ENCODE peak calls at places on chromosome 19, in five cellular contexts. One of them, this sample, is unnamed.

GRCh38 chr19:51511353-51511752 is 9.8 kb upstream of the SIGLEC12 start:
- DNase-seq in HFF-Myc: no peak
- DNase-seq in cardiac muscle cell: peak
- DNase-seq in pancreas: no peak
- DNase-seq in coronary artery: no peak
- DNase-seq in this sample: no peak

GRCh38 chr19:39307233-39307821 is 11.1 kb downstream of the IFNL1 start:
- DNase-seq in HFF-Myc: no peak
- DNase-seq in cardiac muscle cell: peak
- DNase-seq in pancreas: no peak
- DNase-seq in coronary artery: no peak
- DNase-seq in this sample: no peak

GRCh38 chr19:32519023-32519422 is 62.0 kb upstream of the PDCD5 start:
- DNase-seq in HFF-Myc: no peak
- DNase-seq in cardiac muscle cell: peak
- DNase-seq in pancreas: no peak
- DNase-seq in coronary artery: no peak
- DNase-seq in this sample: no peak

GRCh38 chr19:47255947-47256687 is at the start of gene CCDC9:
- DNase-seq in HFF-Myc: peak
- DNase-seq in cardiac muscle cell: peak
- DNase-seq in pancreas: peak
- DNase-seq in coronary artery: peak
- DNase-seq in this sample: peak

GRCh38 chr19:55158848-55159793 is 1.6 kb upstream of the TNNI3 start:
- DNase-seq in HFF-Myc: no peak
- DNase-seq in cardiac muscle cell: peak
- DNase-seq in pancreas: no peak
- DNase-seq in coronary artery: no peak
- DNase-seq in this sample: no peak

GRCh38 chr19:15466851-15467733 is 2.7 kb upstream of the RASAL3 start:
- DNase-seq in HFF-Myc: peak
- DNase-seq in cardiac muscle cell: peak
- DNase-seq in pancreas: no peak
- DNase-seq in coronary artery: no peak
- DNase-seq in this sample: no peak

GRCh38 chr19:27793128-27793643 is 1419.8 kb downstream of the UQCRFS1 start:
- DNase-seq in HFF-Myc: peak
- DNase-seq in cardiac muscle cell: peak
- DNase-seq in pancreas: peak
- DNase-seq in coronary artery: peak
- DNase-seq in this sample: no peak

GRCh38 chr19:6753178-6754031 is 13.8 kb downstream of the SH2D3A start:
- DNase-seq in HFF-Myc: no peak
- DNase-seq in cardiac muscle cell: peak
- DNase-seq in pancreas: peak
- DNase-seq in coronary artery: peak
- DNase-seq in this sample: no peak

GRCh38 chr19:27777726-27778125 is 1435.2 kb downstream of the UQCRFS1 start:
- DNase-seq in HFF-Myc: no peak
- DNase-seq in cardiac muscle cell: no peak
- DNase-seq in pancreas: no peak
- DNase-seq in coronary artery: no peak
- DNase-seq in this sample: no peak

GRCh38 chr19:17553256-17553655 is 2.2 kb upstream of the COLGALT1 start:
- DNase-seq in HFF-Myc: peak
- DNase-seq in cardiac muscle cell: peak
- DNase-seq in pancreas: peak
- DNase-seq in coronary artery: no peak
- DNase-seq in this sample: peak

DNA sequence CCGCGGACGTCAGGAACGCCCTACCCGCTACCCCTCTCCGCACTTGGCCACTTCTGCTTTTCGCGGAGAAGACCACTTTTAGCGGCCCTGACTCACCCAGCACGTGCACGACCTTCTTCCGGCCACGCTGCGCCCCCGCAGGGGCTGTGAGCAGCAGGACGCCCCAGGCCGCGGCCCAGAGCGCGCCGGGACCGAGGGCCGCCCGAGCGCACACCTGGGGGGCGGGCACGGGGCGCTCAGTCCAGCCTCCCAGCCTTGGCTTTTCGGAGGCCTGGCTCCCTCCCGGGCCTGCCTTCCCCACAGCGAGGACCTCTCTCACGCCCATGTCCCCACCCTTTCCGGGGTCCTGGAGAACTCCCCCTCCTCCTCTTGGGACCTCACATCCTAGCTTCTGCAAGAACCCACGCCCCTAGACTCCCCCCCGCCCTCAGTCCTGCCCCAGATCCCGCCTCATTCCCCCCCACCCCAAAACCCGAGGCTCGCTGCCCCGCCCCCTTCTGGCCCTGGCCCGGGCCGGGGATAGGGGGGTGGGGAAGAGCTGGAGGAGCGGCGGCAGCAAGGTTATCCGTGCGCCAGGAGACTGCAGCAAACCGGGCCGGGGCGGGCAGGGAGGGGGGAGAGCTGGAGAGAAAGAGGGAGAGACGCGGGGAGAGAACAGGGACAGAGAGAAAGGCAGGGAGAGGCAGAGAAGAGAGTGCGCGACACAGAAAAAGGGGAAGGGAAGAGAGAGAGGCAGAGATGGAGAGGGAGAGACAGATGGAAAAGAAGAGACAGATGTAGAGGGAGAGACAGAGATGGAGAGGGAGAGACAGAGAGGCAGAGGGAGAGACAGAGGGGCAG is 11.5 kb downstream of the TM6SF2 start:
- DNase-seq in HFF-Myc: no peak
- DNase-seq in cardiac muscle cell: no peak
- DNase-seq in pancreas: no peak
- DNase-seq in coronary artery: no peak
- DNase-seq in this sample: no peak
- H3K4me3 ChIP-seq in HFF-Myc: peak
- H3K4me3 ChIP-seq in cardiac muscle cell: peak
- H3K4me3 ChIP-seq in pancreas: no peak
- H3K4me3 ChIP-seq in coronary artery: peak
- H3K4me3 ChIP-seq in this sample: peak

GRCh38 chr19:4911314-4911713 is 2.0 kb downstream of the UHRF1 start:
- DNase-seq in HFF-Myc: no peak
- DNase-seq in cardiac muscle cell: peak
- DNase-seq in pancreas: no peak
- DNase-seq in coronary artery: no peak
- DNase-seq in this sample: no peak

GRCh38 chr19:4916292-4917082 is 7.2 kb downstream of the UHRF1 start:
- DNase-seq in HFF-Myc: no peak
- DNase-seq in cardiac muscle cell: no peak
- DNase-seq in pancreas: no peak
- DNase-seq in coronary artery: no peak
- DNase-seq in this sample: no peak

GRCh38 chr19:4911786-4912672 is 2.7 kb downstream of the UHRF1 start:
- DNase-seq in HFF-Myc: peak
- DNase-seq in cardiac muscle cell: peak
- DNase-seq in pancreas: no peak
- DNase-seq in coronary artery: peak
- DNase-seq in this sample: peak

GRCh38 chr19:4914736-4915501 is 5.6 kb downstream of the UHRF1 start:
- DNase-seq in HFF-Myc: peak
- DNase-seq in cardiac muscle cell: peak
- DNase-seq in pancreas: no peak
- DNase-seq in coronary artery: no peak
- DNase-seq in this sample: no peak

DNA sequence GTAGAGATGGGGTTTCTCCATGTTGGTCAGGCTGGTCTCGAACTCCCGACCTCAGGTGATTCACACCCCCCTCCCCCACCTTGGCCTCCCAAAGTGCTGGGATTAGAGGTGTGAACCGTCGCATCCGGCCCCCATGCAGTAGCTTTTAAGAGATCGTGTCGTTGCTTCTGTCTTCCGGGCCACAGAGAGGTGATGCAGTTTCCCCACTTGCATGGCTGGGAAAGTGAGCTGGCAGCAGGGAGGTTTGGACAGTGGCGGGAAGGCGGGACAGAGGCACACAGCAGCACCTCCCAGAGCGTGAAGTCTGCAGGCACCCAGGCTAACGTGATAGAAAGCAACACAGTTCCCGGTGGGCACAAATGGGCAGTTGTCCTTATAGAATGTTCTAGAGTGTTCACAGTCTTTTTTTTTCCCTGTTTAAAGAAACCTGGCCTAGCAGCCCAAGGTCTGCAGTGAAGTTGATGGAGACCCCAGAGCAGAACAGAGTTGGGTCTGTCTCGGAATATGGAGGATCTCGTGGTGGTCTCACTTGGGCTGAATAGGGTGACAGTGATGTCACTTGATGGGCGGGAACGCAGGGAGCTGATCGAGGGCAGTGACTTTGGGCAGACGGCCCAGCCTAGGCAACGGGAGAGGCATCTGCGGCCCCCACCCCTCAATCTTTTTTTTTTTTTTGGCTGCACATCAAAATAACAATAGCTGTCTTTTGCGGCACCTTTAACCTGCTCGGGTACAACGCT is 4.9 kb downstream of the UHRF1 start:
- DNase-seq in HFF-Myc: no peak
- DNase-seq in cardiac muscle cell: no peak
- DNase-seq in pancreas: no peak
- DNase-seq in coronary artery: no peak
- DNase-seq in this sample: no peak
- H3K4me3 ChIP-seq in HFF-Myc: no peak
- H3K4me3 ChIP-seq in cardiac muscle cell: no peak
- H3K4me3 ChIP-seq in pancreas: no peak
- H3K4me3 ChIP-seq in coronary artery: no peak
- H3K4me3 ChIP-seq in this sample: peak

DNA sequence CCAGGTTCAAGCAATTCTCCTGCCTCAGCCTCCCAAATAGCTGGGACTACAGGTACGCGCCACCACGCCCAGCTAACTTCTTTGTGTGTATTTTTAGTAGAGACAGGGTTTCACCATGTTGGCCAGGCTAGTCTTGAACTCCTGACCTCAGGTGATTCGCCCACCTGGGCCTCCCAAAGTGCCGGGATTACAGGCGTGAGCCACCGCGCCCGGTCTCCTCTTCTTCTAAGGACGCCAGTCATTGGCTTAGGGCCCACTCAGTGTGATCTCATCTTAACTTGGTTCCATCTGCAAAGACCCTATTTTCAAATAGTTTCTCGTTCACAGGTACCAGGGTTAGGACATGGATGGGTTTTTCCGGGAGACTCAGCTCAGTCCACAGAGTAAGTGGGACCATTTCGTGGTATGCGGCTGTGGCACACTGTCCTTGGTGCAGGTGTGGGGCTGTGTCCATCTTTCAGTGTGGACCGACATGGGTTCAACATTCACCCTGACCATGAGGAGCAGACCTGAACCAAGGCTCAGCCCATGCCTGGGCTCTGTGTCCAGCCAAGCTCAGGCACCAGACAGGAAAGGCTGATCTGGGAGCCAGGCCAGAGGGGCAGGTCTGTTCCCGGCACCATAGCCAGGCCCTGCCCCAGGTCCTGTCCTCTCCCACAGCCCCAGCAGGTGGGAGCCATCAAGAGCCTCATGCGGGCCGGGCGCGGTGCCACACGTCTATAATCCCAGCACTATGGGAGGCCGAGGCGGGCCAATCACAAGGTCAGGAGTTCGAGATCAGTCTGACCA is 2.8 kb upstream of the MKNK2 start:
- DNase-seq in HFF-Myc: no peak
- DNase-seq in cardiac muscle cell: peak
- DNase-seq in pancreas: peak
- DNase-seq in coronary artery: peak
- DNase-seq in this sample: no peak
- H3K4me3 ChIP-seq in HFF-Myc: no peak
- H3K4me3 ChIP-seq in cardiac muscle cell: no peak
- H3K4me3 ChIP-seq in pancreas: no peak
- H3K4me3 ChIP-seq in coronary artery: no peak
- H3K4me3 ChIP-seq in this sample: no peak

GRCh38 chr19:9793051-9793591 is 24.6 kb upstream of the ZNF846 start:
- DNase-seq in HFF-Myc: no peak
- DNase-seq in cardiac muscle cell: peak
- DNase-seq in pancreas: no peak
- DNase-seq in coronary artery: no peak
- DNase-seq in this sample: no peak
- H3K4me3 ChIP-seq in HFF-Myc: peak
- H3K4me3 ChIP-seq in cardiac muscle cell: peak
- H3K4me3 ChIP-seq in pancreas: peak
- H3K4me3 ChIP-seq in coronary artery: peak
- H3K4me3 ChIP-seq in this sample: peak

GRCh38 chr19:14113762-14114414 is 3.7 kb downstream of the PRKACA start:
- DNase-seq in HFF-Myc: no peak
- DNase-seq in cardiac muscle cell: no peak
- DNase-seq in pancreas: peak
- DNase-seq in coronary artery: no peak
- DNase-seq in this sample: no peak
- H3K4me3 ChIP-seq in HFF-Myc: no peak
- H3K4me3 ChIP-seq in cardiac muscle cell: no peak
- H3K4me3 ChIP-seq in pancreas: no peak
- H3K4me3 ChIP-seq in coronary artery: peak
- H3K4me3 ChIP-seq in this sample: no peak

GRCh38 chr19:2013683-2013961 is 1.9 kb downstream of the BTBD2 start:
- DNase-seq in HFF-Myc: no peak
- DNase-seq in cardiac muscle cell: no peak
- DNase-seq in pancreas: no peak
- DNase-seq in coronary artery: no peak
- DNase-seq in this sample: no peak

GRCh38 chr19:2015611-2015950 is at the start of gene BTBD2:
- DNase-seq in HFF-Myc: no peak
- DNase-seq in cardiac muscle cell: peak
- DNase-seq in pancreas: peak
- DNase-seq in coronary artery: no peak
- DNase-seq in this sample: peak

GRCh38 chr19:2016041-2016807 is 710 bp upstream of the BTBD2 start:
- DNase-seq in HFF-Myc: no peak
- DNase-seq in cardiac muscle cell: peak
- DNase-seq in pancreas: peak
- DNase-seq in coronary artery: peak
- DNase-seq in this sample: peak

GRCh38 chr19:2014081-2014693 is 1.3 kb downstream of the BTBD2 start:
- DNase-seq in HFF-Myc: no peak
- DNase-seq in cardiac muscle cell: no peak
- DNase-seq in pancreas: no peak
- DNase-seq in coronary artery: no peak
- DNase-seq in this sample: no peak

DNA sequence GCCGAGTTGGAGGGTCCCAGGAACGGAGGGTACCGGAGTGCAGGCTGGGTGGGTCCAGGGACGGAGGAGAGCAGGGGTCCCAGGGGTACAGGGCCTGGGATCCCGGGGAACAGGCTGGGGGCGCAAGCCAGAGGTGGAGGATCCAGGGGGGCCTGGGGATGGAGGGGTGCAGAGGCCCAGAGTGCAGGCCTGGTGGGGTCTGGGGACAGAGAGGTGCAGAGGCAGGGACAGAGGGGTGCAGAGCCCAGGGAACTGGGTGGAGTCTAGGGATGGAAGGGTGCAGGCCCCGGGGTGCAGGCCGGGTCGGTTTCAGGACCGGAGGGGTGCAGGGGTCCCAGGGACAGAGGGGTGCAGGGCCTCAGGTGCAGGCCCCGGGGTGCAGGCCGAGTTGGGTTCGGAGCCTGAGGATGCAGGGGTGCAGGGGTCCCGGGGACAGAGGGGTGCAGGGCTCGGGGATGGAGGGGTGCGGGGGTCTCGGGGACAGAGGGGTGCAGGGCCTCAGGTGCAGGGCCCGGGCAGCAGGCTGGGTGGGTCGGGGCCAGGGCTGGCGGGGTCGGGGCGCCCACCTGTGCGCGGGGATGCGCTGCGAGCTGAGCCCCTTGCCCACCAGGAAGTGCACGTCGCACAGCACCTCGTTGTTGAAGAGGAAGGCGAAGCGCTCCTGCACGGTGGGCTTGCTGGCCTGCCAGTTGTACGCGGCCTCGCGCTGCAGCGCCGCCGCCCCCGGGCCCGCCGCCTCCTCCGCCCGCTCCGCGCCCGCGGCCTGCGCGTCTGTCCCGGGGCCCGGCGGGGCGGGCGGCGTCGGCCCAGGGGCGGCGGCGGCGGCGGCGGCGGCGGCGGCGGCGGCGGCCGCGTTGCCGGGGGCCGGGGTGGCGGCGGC is 543 bp downstream of the BTBD2 start:
- DNase-seq in HFF-Myc: no peak
- DNase-seq in cardiac muscle cell: peak
- DNase-seq in pancreas: no peak
- DNase-seq in coronary artery: no peak
- DNase-seq in this sample: no peak
- H3K4me3 ChIP-seq in HFF-Myc: peak
- H3K4me3 ChIP-seq in cardiac muscle cell: peak
- H3K4me3 ChIP-seq in pancreas: peak
- H3K4me3 ChIP-seq in coronary artery: peak
- H3K4me3 ChIP-seq in this sample: peak

This sample was measured in astrocyte of the cerebellum.